ENCODE peak calls at places on chromosome 11, in five cellular contexts. O is fibroblast of lung, X is tibial artery, T is neural progenitor cell, A is GM23248. J is an unnamed sample.

GRCh38 chr11:125315088-125315740 is 150.7 kb downstream of the PKNOX2 start:
- DNase-seq in A (peak; percentile 13), T (no peak), O (peak; percentile 71), X (no peak), J (peak; percentile 51)

GRCh38 chr11:74815966-74816365 is 67.3 kb downstream of the RNF169 start:
- DNase-seq in T (peak; percentile 4), X (no peak), O (no peak), A (no peak), J (no peak)

GRCh38 chr11:9639099-9639498 is 24.8 kb upstream of the SWAP70 start:
- DNase-seq in T (no peak), O (no peak), A (no peak), X (peak; percentile 77), J (no peak)

GRCh38 chr11:33387996-33388395 is 130.8 kb downstream of the HIPK3 start:
- DNase-seq in A (no peak), X (no peak), O (no peak), T (no peak), J (no peak)

GRCh38 chr11:110509485-110509884 is 79.7 kb downstream of the FDX1 start:
- DNase-seq in O (no peak), X (no peak), A (no peak), T (no peak), J (no peak)

GRCh38 chr11:15159085-15159484 is 44.4 kb downstream of the INSC start:
- DNase-seq in X (no peak), T (peak; percentile 38), A (peak; percentile 77), O (peak; percentile 54), J (peak; percentile 44)

GRCh38 chr11:118267486-118267885 is 3.4 kb upstream of the MPZL2 start:
- DNase-seq in X (no peak), O (no peak), T (no peak), A (no peak), J (no peak)

GRCh38 chr11:9082575-9082974 is 8.8 kb downstream of the SCUBE2 start:
- DNase-seq in X (no peak), A (no peak), O (no peak), T (no peak), J (no peak)

GRCh38 chr11:66880484-66881211 is 23.8 kb downstream of the LRFN4 start:
- DNase-seq in X (no peak), A (no peak), T (no peak), O (no peak), J (peak; percentile 59)

GRCh38 chr11:87926250-87926970 is 248.8 kb downstream of the RAB38 start:
- DNase-seq in O (peak; percentile 27), A (peak; percentile 94), X (no peak), T (no peak), J (no peak)

GRCh38 chr11:115503083-115503885 is 931 bp downstream of the CADM1 start:
- DNase-seq in T (peak; percentile 85), O (peak; percentile 63), X (peak; percentile 73), A (peak; percentile 51), J (peak; percentile 71)

GRCh38 chr11:78158987-78159662 is 19.7 kb upstream of the ALG8 start:
- DNase-seq in T (no peak), O (peak; percentile 24), A (no peak), X (no peak), J (no peak)

GRCh38 chr11:108824601-108825000 is 159.7 kb downstream of the DDX10 start:
- DNase-seq in A (no peak), T (no peak), X (no peak), O (no peak), J (no peak)

GRCh38 chr11:60345489-60345888 is 18.4 kb downstream of the MS4A6E start:
- DNase-seq in X (no peak), A (peak; percentile 26), O (no peak), T (peak; percentile 39), J (no peak)

GRCh38 chr11:2572491-2573239 is 127.1 kb downstream of the KCNQ1OT1 start:
- DNase-seq in T (no peak), X (peak; percentile 50), O (no peak), A (no peak), J (no peak)

GRCh38 chr11:64728757-64729365 is 5.9 kb upstream of the NRXN2 start:
- DNase-seq in A (no peak), O (no peak), X (no peak), T (no peak), J (peak; percentile 10)

GRCh38 chr11:68927280-68928107 is 23.8 kb downstream of the IGHMBP2 start:
- DNase-seq in T (no peak), O (peak; percentile 64), X (no peak), A (no peak), J (no peak)

GRCh38 chr11:23320131-23320530 is 459.9 kb upstream of the CCDC179 start:
- DNase-seq in T (no peak), X (no peak), A (no peak), O (no peak), J (no peak)

GRCh38 chr11:102830328-102830727 is 13.1 kb downstream of the MMP3 start:
- DNase-seq in O (no peak), X (no peak), T (no peak), A (peak; percentile 65), J (no peak)

GRCh38 chr11:1401656-1402221 is 12.0 kb downstream of the BRSK2 start:
- DNase-seq in X (no peak), O (peak; percentile 56), A (peak; percentile 68), T (peak; percentile 93), J (peak; percentile 98)

GRCh38 chr11:706957-707816 is 1.2 kb downstream of the EPS8L2 start:
- DNase-seq in X (peak; percentile 79), O (peak; percentile 70), A (peak; percentile 51), T (peak; percentile 32), J (peak; percentile 93)

GRCh38 chr11:91243065-91243464 is 981.6 kb upstream of the FAT3 start:
- DNase-seq in T (no peak), A (no peak), O (peak; percentile 67), X (no peak), J (no peak)

GRCh38 chr11:99687320-99687719 is 666.6 kb downstream of the CNTN5 start:
- DNase-seq in T (no peak), O (peak; percentile 33), A (no peak), X (no peak), J (peak; percentile 1)

GRCh38 chr11:9203715-9204311 is 61.3 kb downstream of the DENND5A start:
- DNase-seq in A (no peak), O (no peak), T (peak; percentile 47), X (no peak), J (no peak)

GRCh38 chr11:44632466-44633123 is 67.1 kb downstream of the CD82 start:
- DNase-seq in O (no peak), T (peak; percentile 64), A (peak; percentile 55), X (peak; percentile 54), J (peak; percentile 78)

GRCh38 chr11:102599642-102600261 is 25.4 kb downstream of the MMP20 start:
- DNase-seq in O (peak; percentile 90), A (peak; percentile 95), X (no peak), T (no peak), J (no peak)

GRCh38 chr11:10654211-10655150 is 39.1 kb downstream of the IRAG1 start:
- DNase-seq in T (peak; percentile 61), O (peak; percentile 84), X (no peak), A (peak; percentile 74), J (peak; percentile 82)

GRCh38 chr11:111922803-111923202 is 4.1 kb downstream of the C11orf52 start:
- DNase-seq in A (peak; percentile 93), T (no peak), X (no peak), O (peak; percentile 92), J (no peak)

GRCh38 chr11:27353593-27354358 is 9.2 kb downstream of the CCDC34 start:
- DNase-seq in A (peak; percentile 83), T (no peak), X (no peak), O (peak; percentile 65), J (no peak)

GRCh38 chr11:18754308-18754707 is 28.3 kb upstream of the IGSF22 start:
- DNase-seq in X (no peak), O (no peak), A (no peak), T (no peak), J (no peak)

GRCh38 chr11:96817488-96817887 is 427.7 kb downstream of the JRKL start:
- DNase-seq in O (no peak), X (no peak), T (no peak), A (peak; percentile 48), J (no peak)

GRCh38 chr11:133801356-133801755 is 44.0 kb downstream of the SPATA19 start:
- DNase-seq in O (no peak), T (no peak), A (no peak), X (no peak), J (no peak)

GRCh38 chr11:77823775-77824174 is 2.8 kb downstream of the AAMDC start:
- DNase-seq in A (peak; percentile 53), O (peak; percentile 58), X (no peak), T (no peak), J (no peak)

GRCh38 chr11:45848654-45849081 is 1.4 kb downstream of the CRY2 start:
- DNase-seq in O (no peak), T (no peak), A (peak; percentile 36), X (peak; percentile 53), J (no peak)

GRCh38 chr11:45847908-45848316 is 637 bp downstream of the CRY2 start:
- DNase-seq in O (peak; percentile 60), T (peak; percentile 71), A (peak; percentile 82), X (peak; percentile 79), J (peak; percentile 63)

GRCh38 chr11:45846974-45847907 is at the start of gene CRY2:
- DNase-seq in O (peak; percentile 97), X (peak; percentile 100), T (peak; percentile 100), A (peak; percentile 98), J (peak; percentile 99)

GRCh38 chr11:45844822-45845573 is 2.3 kb upstream of the CRY2 start:
- DNase-seq in X (no peak), T (no peak), A (no peak), O (no peak), J (no peak)

DNA sequence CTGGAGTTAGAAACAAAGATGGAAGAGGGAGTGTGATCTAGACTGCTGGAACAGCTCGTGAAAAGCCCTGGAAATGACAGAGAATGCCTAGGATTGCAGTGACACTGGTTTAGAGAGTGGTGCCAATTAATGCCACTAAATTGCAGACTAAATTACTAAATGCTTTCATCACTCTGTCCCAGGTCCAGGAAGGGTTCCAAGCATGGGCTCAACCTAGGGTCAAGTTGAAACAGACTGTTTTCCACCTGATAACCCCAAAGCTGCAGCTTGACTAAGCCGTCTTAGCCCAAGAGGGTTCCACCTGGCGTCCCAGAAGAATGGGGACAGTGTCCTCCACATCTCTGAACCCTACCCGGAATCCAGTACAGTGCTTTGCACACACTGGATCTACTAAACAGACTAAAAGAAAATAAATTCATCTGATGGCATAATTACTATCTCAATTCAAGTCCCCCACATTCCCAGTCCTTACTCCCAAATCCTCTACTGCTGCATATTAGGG is 1.1 kb upstream of the CRY2 start:
- DNase-seq in O (no peak), T (no peak), A (no peak), X (peak; percentile 46), J (no peak)
- H3K4me3 ChIP-seq in O (no peak overlapping the region), T (no peak overlapping the region), A (no peak overlapping the region), X (peak overlapping the region; percentile 91), J (no peak overlapping the region)

GRCh38 chr11:70292166-70292565 is 21.7 kb downstream of the PPFIA1 start:
- DNase-seq in O (no peak), A (no peak), X (no peak), T (no peak), J (no peak)
- H3K36me3 ChIP-seq in O (peaks cover 2% of the 10 kb centered on the region), A (peaks cover 8% of the 10 kb centered on the region), X (peaks cover 6% of the 10 kb centered on the region), T (no peaks in the 10 kb centered on the region), J (peaks cover 4% of the 10 kb centered on the region)

GRCh38 chr11:35121326-35121865 is 17.6 kb upstream of the CD44 start:
- DNase-seq in X (no peak), O (no peak), A (no peak), T (no peak), J (no peak)
- H3K4me3 ChIP-seq in X (no peak overlapping the region), O (no peak overlapping the region), A (no peak overlapping the region), T (no peak overlapping the region), J (no peak overlapping the region)

GRCh38 chr11:107818491-107818890 is 40.1 kb downstream of the SLC35F2 start:
- DNase-seq in A (no peak), O (no peak), X (no peak), T (no peak), J (no peak)
- H3K36me3 ChIP-seq in A (no peaks in the 10 kb centered on the region), O (no peaks in the 10 kb centered on the region), X (no peaks in the 10 kb centered on the region), T (no peaks in the 10 kb centered on the region), J (no peaks in the 10 kb centered on the region)

J was measured in H7.